ENCODE peak calls at places on chromosomes 3 and 15, in six cellular contexts. W is spleen, B is testis, U is A549, D is left ventricle myocardium inferior, J is psoas muscle. R is an unnamed sample.

GRCh38 chr3:72078661-72079368 is 293.9 kb upstream of the PROK2 start:
- DNase-seq in W (no peak), B (no peak), U (no peak), D (no peak), J (no peak), R (no peak)

GRCh38 chr3:54294214-54294613 is 171.9 kb downstream of the CACNA2D3 start:
- DNase-seq in W (no peak), B (no peak), U (peak; percentile 1), D (no peak), J (no peak), R (no peak)

GRCh38 chr15:28945626-28946215 is 59.9 kb downstream of the APBA2 start:
- DNase-seq in W (peak; percentile 36), B (no peak), U (no peak), D (no peak), J (no peak), R (no peak)

GRCh38 chr15:77768107-77768506 is 135.4 kb upstream of the LINGO1 start:
- DNase-seq in W (no peak), B (no peak), U (no peak), D (no peak), J (no peak), R (no peak)

GRCh38 chr3:39134305-39134704 is 19.1 kb downstream of the CSRNP1 start:
- DNase-seq in W (peak; percentile 63), B (no peak), U (no peak), D (no peak), J (no peak), R (no peak)

GRCh38 chr3:38214560-38214959 is 49.2 kb downstream of the OXSR1 start:
- DNase-seq in W (no peak), B (no peak), U (no peak), D (no peak), J (no peak), R (no peak)

GRCh38 chr3:66270726-66271125 is 49.9 kb downstream of the SLC25A26 start:
- DNase-seq in W (no peak), B (no peak), U (no peak), D (no peak), J (no peak), R (no peak)

GRCh38 chr15:61130945-61131597 is 98.0 kb downstream of the RORA start:
- DNase-seq in W (no peak), B (no peak), U (peak; percentile 12), D (no peak), J (no peak), R (no peak)

GRCh38 chr15:47422901-47423300 is 294.4 kb upstream of the SEMA6D start:
- DNase-seq in W (no peak), B (no peak), U (no peak), D (no peak), J (no peak), R (no peak)

GRCh38 chr3:39809995-39810595 is 686 bp downstream of the MYRIP start:
- DNase-seq in W (peak; percentile 71), B (no peak), U (no peak), D (no peak), J (no peak), R (peak; percentile 44)

GRCh38 chr3:151395806-151396205 is 11.3 kb upstream of the P2RY12 start:
- DNase-seq in W (no peak), B (no peak), U (no peak), D (no peak), J (no peak), R (no peak)

GRCh38 chr15:65087411-65087810 is 10.9 kb downstream of the KBTBD13 start:
- DNase-seq in W (no peak), B (no peak), U (no peak), D (no peak), J (no peak), R (no peak)

GRCh38 chr3:120661106-120661962 is 20.7 kb downstream of the HGD start:
- DNase-seq in W (no peak), B (no peak), U (peak; percentile 68), D (no peak), J (no peak), R (no peak)

GRCh38 chr3:183064475-183064874 is 34.8 kb downstream of the MCCC1 start:
- DNase-seq in W (no peak), B (peak; percentile 17), U (no peak), D (no peak), J (no peak), R (no peak)

GRCh38 chr3:172324591-172325203 is 123.6 kb downstream of the GHSR start:
- DNase-seq in W (no peak), B (no peak), U (no peak), D (peak; percentile 40), J (peak; percentile 25), R (no peak)
- H3K4me1 ChIP-seq in W (peaks cover under 1% of the 10 kb centered on the region), B (no peaks in the 10 kb centered on the region), U (peaks cover 32% of the 10 kb centered on the region), D (peaks cover 57% of the 10 kb centered on the region), J (peaks cover 43% of the 10 kb centered on the region), R (peaks cover 6% of the 10 kb centered on the region)

GRCh38 chr15:50051811-50052419 is 67.1 kb downstream of the ATP8B4 start:
- DNase-seq in W (no peak), B (peak; percentile 78), U (peak; percentile 87), D (no peak), J (peak; percentile 16), R (peak; percentile 63)
- H3K4me1 ChIP-seq in W (peaks cover 7% of the 10 kb centered on the region), B (peaks cover 15% of the 10 kb centered on the region), U (peaks cover 21% of the 10 kb centered on the region), D (peaks cover 8% of the 10 kb centered on the region), J (no peaks in the 10 kb centered on the region), R (no peaks in the 10 kb centered on the region)

GRCh38 chr3:112087746-112088145 is 1.6 kb downstream of the C3orf52 start:
- DNase-seq in W (no peak), B (no peak), U (no peak), D (no peak), J (no peak), R (no peak)
- H3K4me1 ChIP-seq in W (peaks cover 45% of the 10 kb centered on the region), B (no peaks in the 10 kb centered on the region), U (peaks cover 32% of the 10 kb centered on the region), D (peaks cover 64% of the 10 kb centered on the region), J (no peaks in the 10 kb centered on the region), R (no peaks in the 10 kb centered on the region)

GRCh38 chr3:12661926-12662592 is 1.9 kb downstream of the RAF1 start:
- DNase-seq in W (peak; percentile 29), B (no peak), U (no peak), D (no peak), J (no peak), R (no peak)

GRCh38 chr3:12656850-12657249 is 7.1 kb downstream of the RAF1 start:
- DNase-seq in W (peak; percentile 8), B (no peak), U (no peak), D (no peak), J (no peak), R (no peak)

GRCh38 chr3:12658593-12659058 is 5.3 kb downstream of the RAF1 start:
- DNase-seq in W (no peak), B (no peak), U (no peak), D (no peak), J (no peak), R (no peak)

GRCh38 chr3:12660196-12660595 is 3.7 kb downstream of the RAF1 start:
- DNase-seq in W (peak; percentile 47), B (no peak), U (no peak), D (no peak), J (no peak), R (no peak)

GRCh38 chr3:12659316-12660015 is 4.5 kb downstream of the RAF1 start:
- DNase-seq in W (no peak), B (no peak), U (no peak), D (no peak), J (no peak), R (no peak)
- H3K4me1 ChIP-seq in W (peaks cover 80% of the 10 kb centered on the region), B (peaks cover 23% of the 10 kb centered on the region), U (peaks cover 22% of the 10 kb centered on the region), D (peaks cover 95% of the 10 kb centered on the region), J (peaks cover 57% of the 10 kb centered on the region), R (peaks cover 9% of the 10 kb centered on the region)

DNA sequence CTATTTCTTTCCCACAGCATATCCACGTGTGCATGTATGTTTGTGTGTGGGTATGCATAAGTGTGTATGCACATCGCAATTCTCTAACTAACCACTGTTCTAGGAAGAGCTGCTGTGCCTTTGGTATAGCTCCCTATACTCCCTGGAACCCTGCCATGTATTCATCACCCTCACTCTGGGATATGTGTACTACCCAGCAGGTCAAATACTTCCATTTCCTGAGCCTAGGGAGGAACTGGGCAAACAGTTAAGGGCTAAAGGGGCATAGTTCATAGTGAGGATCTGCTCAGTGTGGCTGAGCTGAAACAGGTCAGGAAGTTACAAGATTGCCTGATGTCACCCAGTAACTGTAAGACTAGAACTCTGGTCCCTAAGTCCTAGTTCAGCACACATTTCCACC is 260.4 kb downstream of the RPLP1 start:
- DNase-seq in W (no peak), B (no peak), U (no peak), D (no peak), J (no peak), R (no peak)
- H3K4me1 ChIP-seq in W (peaks cover 31% of the 10 kb centered on the region), B (no peaks in the 10 kb centered on the region), U (no peaks in the 10 kb centered on the region), D (no peaks in the 10 kb centered on the region), J (no peaks in the 10 kb centered on the region), R (no peaks in the 10 kb centered on the region)

GRCh38 chr3:22089284-22089683 is 338.3 kb upstream of the ZNF385D start:
- DNase-seq in W (no peak), B (no peak), U (peak; percentile 33), D (no peak), J (no peak), R (no peak)
- H3K4me1 ChIP-seq in W (no peaks in the 10 kb centered on the region), B (no peaks in the 10 kb centered on the region), U (no peaks in the 10 kb centered on the region), D (no peaks in the 10 kb centered on the region), J (peaks cover 6% of the 10 kb centered on the region), R (no peaks in the 10 kb centered on the region)

GRCh38 chr15:92906038-92906437 is 5.9 kb downstream of the CHD2 start:
- DNase-seq in W (no peak), B (no peak), U (no peak), D (no peak), J (no peak), R (no peak)
- H3K4me1 ChIP-seq in W (peaks cover 79% of the 10 kb centered on the region), B (peaks cover 53% of the 10 kb centered on the region), U (peaks cover 60% of the 10 kb centered on the region), D (peaks cover 92% of the 10 kb centered on the region), J (peaks cover 57% of the 10 kb centered on the region), R (peaks cover 14% of the 10 kb centered on the region)

R was measured in right cardiac atrium.